ENCODE peak calls at places on chromosome 19, in eight cellular contexts. One of them, this sample, is unnamed. For H3K4me1, the result is how much of the 10 kb centered on the place peaks cover.

GRCh38 chr19:6226012-6226411 is 53.8 kb downstream of the MLLT1 start:
- DNase-seq in kidney: no peak
- DNase-seq in CD8-positive, alpha-beta T cell: no peak
- DNase-seq in left ventricle myocardium inferior: no peak
- DNase-seq in colonic mucosa: no peak
- DNase-seq in A549: no peak
- DNase-seq in ovary: no peak
- DNase-seq in esophagus squamous epithelium: no peak
- DNase-seq in this sample: no peak

GRCh38 chr19:52198678-52199077 is 8.8 kb downstream of the PPP2R1A start:
- DNase-seq in A549: no peak
- DNase-seq in CD8-positive, alpha-beta T cell: no peak
- DNase-seq in ovary: no peak
- DNase-seq in colonic mucosa: no peak
- DNase-seq in kidney: no peak
- DNase-seq in esophagus squamous epithelium: no peak
- DNase-seq in left ventricle myocardium inferior: no peak
- DNase-seq in this sample: no peak

GRCh38 chr19:2315818-2316353 is 7.9 kb upstream of the LINGO3 start:
- DNase-seq in colonic mucosa: peak
- DNase-seq in A549: peak
- DNase-seq in kidney: no peak
- DNase-seq in left ventricle myocardium inferior: peak
- DNase-seq in esophagus squamous epithelium: no peak
- DNase-seq in CD8-positive, alpha-beta T cell: no peak
- DNase-seq in ovary: no peak
- DNase-seq in this sample: peak

GRCh38 chr19:50921391-50922315 is 10.5 kb upstream of the KLK4 start:
- DNase-seq in esophagus squamous epithelium: no peak
- DNase-seq in left ventricle myocardium inferior: no peak
- DNase-seq in A549: peak
- DNase-seq in colonic mucosa: no peak
- DNase-seq in kidney: no peak
- DNase-seq in ovary: no peak
- DNase-seq in CD8-positive, alpha-beta T cell: no peak
- DNase-seq in this sample: peak

GRCh38 chr19:18006895-18007604 is 920 bp upstream of the ARRDC2 start:
- DNase-seq in left ventricle myocardium inferior: peak
- DNase-seq in esophagus squamous epithelium: no peak
- DNase-seq in kidney: peak
- DNase-seq in colonic mucosa: peak
- DNase-seq in A549: peak
- DNase-seq in ovary: peak
- DNase-seq in CD8-positive, alpha-beta T cell: peak
- DNase-seq in this sample: peak

GRCh38 chr19:34416021-34416545 is 11.9 kb downstream of the PDCD2L start:
- DNase-seq in kidney: no peak
- DNase-seq in esophagus squamous epithelium: no peak
- DNase-seq in left ventricle myocardium inferior: no peak
- DNase-seq in colonic mucosa: no peak
- DNase-seq in CD8-positive, alpha-beta T cell: no peak
- DNase-seq in ovary: no peak
- DNase-seq in A549: no peak
- DNase-seq in this sample: peak

GRCh38 chr19:34337747-34338146 is 27.2 kb upstream of the GPI start:
- DNase-seq in ovary: no peak
- DNase-seq in colonic mucosa: no peak
- DNase-seq in kidney: no peak
- DNase-seq in left ventricle myocardium inferior: no peak
- DNase-seq in A549: no peak
- DNase-seq in CD8-positive, alpha-beta T cell: no peak
- DNase-seq in esophagus squamous epithelium: no peak
- DNase-seq in this sample: peak

GRCh38 chr19:38524369-38524768 is 90.9 kb downstream of the RYR1 start:
- DNase-seq in A549: no peak
- DNase-seq in esophagus squamous epithelium: no peak
- DNase-seq in kidney: no peak
- DNase-seq in CD8-positive, alpha-beta T cell: no peak
- DNase-seq in colonic mucosa: no peak
- DNase-seq in ovary: no peak
- DNase-seq in left ventricle myocardium inferior: no peak
- DNase-seq in this sample: no peak

GRCh38 chr19:43474986-43475705 is 9.7 kb upstream of the LYPD3 start:
- DNase-seq in esophagus squamous epithelium: peak
- DNase-seq in CD8-positive, alpha-beta T cell: peak
- DNase-seq in kidney: peak
- DNase-seq in left ventricle myocardium inferior: peak
- DNase-seq in ovary: peak
- DNase-seq in A549: peak
- DNase-seq in colonic mucosa: peak
- DNase-seq in this sample: peak

GRCh38 chr19:39401549-39402416 is 4.9 kb upstream of the ZFP36 start:
- DNase-seq in left ventricle myocardium inferior: no peak
- DNase-seq in A549: peak
- DNase-seq in CD8-positive, alpha-beta T cell: peak
- DNase-seq in esophagus squamous epithelium: no peak
- DNase-seq in ovary: peak
- DNase-seq in colonic mucosa: peak
- DNase-seq in kidney: peak
- DNase-seq in this sample: peak

GRCh38 chr19:18590273-18591272 is 2.0 kb downstream of the REX1BD start:
- DNase-seq in esophagus squamous epithelium: no peak
- DNase-seq in ovary: peak
- DNase-seq in A549: peak
- DNase-seq in left ventricle myocardium inferior: no peak
- DNase-seq in CD8-positive, alpha-beta T cell: no peak
- DNase-seq in kidney: peak
- DNase-seq in colonic mucosa: no peak
- DNase-seq in this sample: peak

GRCh38 chr19:54164369-54165068 is 5.0 kb upstream of the LENG1 start:
- DNase-seq in A549: peak
- DNase-seq in left ventricle myocardium inferior: no peak
- DNase-seq in ovary: peak
- DNase-seq in colonic mucosa: peak
- DNase-seq in esophagus squamous epithelium: no peak
- DNase-seq in kidney: peak
- DNase-seq in CD8-positive, alpha-beta T cell: peak
- DNase-seq in this sample: peak

GRCh38 chr19:40510526-40511115 is 43.8 kb downstream of the SPTBN4 start:
- DNase-seq in esophagus squamous epithelium: no peak
- DNase-seq in CD8-positive, alpha-beta T cell: no peak
- DNase-seq in kidney: no peak
- DNase-seq in ovary: no peak
- DNase-seq in colonic mucosa: no peak
- DNase-seq in left ventricle myocardium inferior: no peak
- DNase-seq in A549: no peak
- DNase-seq in this sample: no peak

GRCh38 chr19:2363419-2363818 is 3.4 kb downstream of the TMPRSS9 start:
- DNase-seq in left ventricle myocardium inferior: no peak
- DNase-seq in ovary: no peak
- DNase-seq in A549: no peak
- DNase-seq in esophagus squamous epithelium: no peak
- DNase-seq in colonic mucosa: no peak
- DNase-seq in CD8-positive, alpha-beta T cell: no peak
- DNase-seq in kidney: no peak
- DNase-seq in this sample: no peak

GRCh38 chr19:30318261-30318660 is 53.9 kb upstream of the ZNF536 start:
- DNase-seq in kidney: no peak
- DNase-seq in colonic mucosa: no peak
- DNase-seq in A549: no peak
- DNase-seq in esophagus squamous epithelium: no peak
- DNase-seq in CD8-positive, alpha-beta T cell: no peak
- DNase-seq in left ventricle myocardium inferior: no peak
- DNase-seq in ovary: no peak
- DNase-seq in this sample: no peak

GRCh38 chr19:30318936-30319335 is 53.2 kb upstream of the ZNF536 start:
- DNase-seq in A549: no peak
- DNase-seq in kidney: no peak
- DNase-seq in ovary: no peak
- DNase-seq in CD8-positive, alpha-beta T cell: no peak
- DNase-seq in esophagus squamous epithelium: no peak
- DNase-seq in colonic mucosa: no peak
- DNase-seq in left ventricle myocardium inferior: no peak
- DNase-seq in this sample: no peak

GRCh38 chr19:30319876-30320275 is 52.3 kb upstream of the ZNF536 start:
- DNase-seq in CD8-positive, alpha-beta T cell: no peak
- DNase-seq in ovary: no peak
- DNase-seq in esophagus squamous epithelium: no peak
- DNase-seq in kidney: no peak
- DNase-seq in A549: no peak
- DNase-seq in colonic mucosa: no peak
- DNase-seq in left ventricle myocardium inferior: no peak
- DNase-seq in this sample: no peak

GRCh38 chr19:30320466-30320865 is 51.7 kb upstream of the ZNF536 start:
- DNase-seq in colonic mucosa: no peak
- DNase-seq in kidney: no peak
- DNase-seq in esophagus squamous epithelium: no peak
- DNase-seq in left ventricle myocardium inferior: no peak
- DNase-seq in A549: no peak
- DNase-seq in CD8-positive, alpha-beta T cell: no peak
- DNase-seq in ovary: no peak
- DNase-seq in this sample: no peak

DNA sequence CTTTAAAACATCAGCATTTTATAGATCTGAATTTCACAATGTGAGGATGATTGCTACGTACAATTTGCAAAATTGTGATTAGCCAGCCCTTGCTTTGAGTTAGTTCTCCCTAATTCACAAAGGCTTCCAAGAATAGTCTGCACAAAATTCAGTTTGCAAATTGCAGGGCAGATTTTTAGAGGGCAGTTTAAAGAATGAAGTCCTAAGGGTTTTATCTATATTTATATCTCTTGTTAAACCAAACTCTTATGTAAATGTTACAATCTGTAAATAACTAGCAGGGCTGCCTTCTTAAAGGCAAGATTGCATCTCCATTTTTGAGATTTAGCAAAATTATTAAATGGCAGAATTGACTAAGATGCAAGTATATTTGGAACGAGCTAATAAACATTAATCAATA is 52.8 kb upstream of the ZNF536 start:
- DNase-seq in ovary: no peak
- DNase-seq in left ventricle myocardium inferior: no peak
- DNase-seq in esophagus squamous epithelium: no peak
- DNase-seq in colonic mucosa: no peak
- DNase-seq in A549: no peak
- DNase-seq in kidney: no peak
- DNase-seq in CD8-positive, alpha-beta T cell: no peak
- DNase-seq in this sample: no peak
- TF ChIP-seq CTCF in ovary: no peak
- TF ChIP-seq CTCF in left ventricle myocardium inferior: no peak
- TF ChIP-seq CTCF in esophagus squamous epithelium: no peak
- TF ChIP-seq CTCF in colonic mucosa: no peak
- TF ChIP-seq CTCF in A549: no peak
- TF ChIP-seq CTCF in kidney: no peak
- TF ChIP-seq CTCF in CD8-positive, alpha-beta T cell: no peak
- TF ChIP-seq CTCF in this sample: no peak

GRCh38 chr19:893775-894090 is 449 bp downstream of the RNU6-9 start:
- DNase-seq in esophagus squamous epithelium: no peak
- DNase-seq in colonic mucosa: no peak
- DNase-seq in CD8-positive, alpha-beta T cell: no peak
- DNase-seq in left ventricle myocardium inferior: no peak
- DNase-seq in ovary: no peak
- DNase-seq in kidney: no peak
- DNase-seq in A549: no peak
- DNase-seq in this sample: no peak
- H3K4me3 ChIP-seq in esophagus squamous epithelium: peak
- H3K4me3 ChIP-seq in colonic mucosa: peak
- H3K4me3 ChIP-seq in CD8-positive, alpha-beta T cell: no peak
- H3K4me3 ChIP-seq in left ventricle myocardium inferior: peak
- H3K4me3 ChIP-seq in ovary: peak
- H3K4me3 ChIP-seq in kidney: peak
- H3K4me3 ChIP-seq in A549: no peak
- H3K4me3 ChIP-seq in this sample: peak

GRCh38 chr19:42131149-42132029 is 857 bp downstream of the POU2F2 start:
- DNase-seq in colonic mucosa: no peak
- DNase-seq in ovary: no peak
- DNase-seq in kidney: no peak
- DNase-seq in CD8-positive, alpha-beta T cell: no peak
- DNase-seq in A549: no peak
- DNase-seq in left ventricle myocardium inferior: no peak
- DNase-seq in esophagus squamous epithelium: no peak
- DNase-seq in this sample: no peak

GRCh38 chr19:42130254-42130573 is 2.0 kb downstream of the POU2F2 start:
- DNase-seq in kidney: no peak
- DNase-seq in esophagus squamous epithelium: no peak
- DNase-seq in CD8-positive, alpha-beta T cell: no peak
- DNase-seq in colonic mucosa: no peak
- DNase-seq in A549: no peak
- DNase-seq in left ventricle myocardium inferior: no peak
- DNase-seq in ovary: no peak
- DNase-seq in this sample: no peak

GRCh38 chr19:42132851-42133528 is 744 bp upstream of the POU2F2 start:
- DNase-seq in A549: peak
- DNase-seq in CD8-positive, alpha-beta T cell: peak
- DNase-seq in colonic mucosa: peak
- DNase-seq in esophagus squamous epithelium: no peak
- DNase-seq in kidney: peak
- DNase-seq in left ventricle myocardium inferior: peak
- DNase-seq in ovary: peak
- DNase-seq in this sample: peak

GRCh38 chr19:42129399-42130253 is 2.6 kb downstream of the POU2F2 start:
- DNase-seq in esophagus squamous epithelium: no peak
- DNase-seq in kidney: peak
- DNase-seq in A549: no peak
- DNase-seq in ovary: no peak
- DNase-seq in left ventricle myocardium inferior: peak
- DNase-seq in CD8-positive, alpha-beta T cell: no peak
- DNase-seq in colonic mucosa: peak
- DNase-seq in this sample: peak

GRCh38 chr19:42132030-42132628 is at the start of gene POU2F2:
- DNase-seq in CD8-positive, alpha-beta T cell: peak
- DNase-seq in kidney: peak
- DNase-seq in left ventricle myocardium inferior: peak
- DNase-seq in colonic mucosa: peak
- DNase-seq in ovary: no peak
- DNase-seq in esophagus squamous epithelium: no peak
- DNase-seq in A549: no peak
- DNase-seq in this sample: peak
- H3K4me1 ChIP-seq in CD8-positive, alpha-beta T cell: half or more
- H3K4me1 ChIP-seq in kidney: under half
- H3K4me1 ChIP-seq in left ventricle myocardium inferior: under half
- H3K4me1 ChIP-seq in colonic mucosa: under half
- H3K4me1 ChIP-seq in ovary: under half
- H3K4me1 ChIP-seq in esophagus squamous epithelium: under half
- H3K4me1 ChIP-seq in A549: under half
- H3K4me1 ChIP-seq in this sample: under half

DNA sequence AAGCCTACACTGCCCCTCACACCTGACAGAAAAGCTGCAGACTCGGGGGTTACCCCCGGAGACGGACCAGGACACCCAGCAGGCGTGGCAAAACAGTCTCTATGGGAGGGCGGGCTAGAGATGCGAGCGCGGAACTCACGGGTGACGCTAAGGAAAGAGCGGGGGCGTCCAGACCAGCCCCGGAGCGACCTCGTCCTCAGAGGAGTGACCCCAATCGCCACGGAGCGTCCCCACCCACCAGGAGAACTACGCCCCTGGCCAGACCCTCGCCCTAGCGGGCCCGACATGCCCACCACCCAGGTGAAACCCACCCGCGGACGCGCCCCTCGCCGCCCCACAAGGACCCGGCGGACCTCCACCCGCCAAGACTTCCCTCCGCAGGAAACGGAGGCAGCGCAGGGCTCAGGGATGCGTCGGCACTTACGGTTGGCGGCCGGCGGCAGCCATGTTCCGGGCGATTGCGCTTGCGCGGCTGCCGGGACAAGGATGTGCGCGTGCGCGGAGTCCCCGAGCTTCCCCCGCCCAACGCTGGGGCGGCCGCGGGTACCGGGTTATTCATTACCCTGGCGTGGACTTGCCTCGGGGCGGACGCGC is at the start of gene ZNF329:
- DNase-seq in A549: peak
- DNase-seq in ovary: peak
- DNase-seq in kidney: peak
- DNase-seq in left ventricle myocardium inferior: peak
- DNase-seq in colonic mucosa: peak
- DNase-seq in CD8-positive, alpha-beta T cell: peak
- DNase-seq in esophagus squamous epithelium: no peak
- DNase-seq in this sample: peak
- TF ChIP-seq CTCF in A549: no peak
- TF ChIP-seq CTCF in ovary: no peak
- TF ChIP-seq CTCF in kidney: no peak
- TF ChIP-seq CTCF in left ventricle myocardium inferior: peak
- TF ChIP-seq CTCF in colonic mucosa: no peak
- TF ChIP-seq CTCF in CD8-positive, alpha-beta T cell: no peak
- TF ChIP-seq CTCF in esophagus squamous epithelium: peak
- TF ChIP-seq CTCF in this sample: no peak